ENCODE peak calls at places on chromosomes 13 and 19, in four cellular contexts. Z, I, V and B are unnamed samples.

GRCh38 chr13:44843403-44843802 is 145.9 kb downstream of the NUFIP1 start:
- DNase-seq in I (no peak), Z (no peak), V (no peak), B (peak)

GRCh38 chr13:86922936-86923335 is 748.2 kb upstream of the SLITRK5 start:
- DNase-seq in V (no peak), I (no peak), Z (no peak), B (peak)

GRCh38 chr13:110593430-110594130 is 21.8 kb upstream of the NAXD start:
- DNase-seq in Z (peak), V (no peak), I (no peak), B (peak)

GRCh38 chr13:92802776-92803175 is 423.8 kb upstream of the GPC6 start:
- DNase-seq in V (no peak), Z (no peak), I (no peak), B (no peak)

GRCh38 chr19:2289714-2290435 is 7.9 kb upstream of the PEAK3 start:
- DNase-seq in V (no peak), Z (no peak), I (no peak), B (no peak)

GRCh38 chr19:2428027-2428690 is 773 bp upstream of the TIMM13 start:
- DNase-seq in Z (peak), I (peak), V (no peak), B (peak)

GRCh38 chr13:74026753-74027152 is 107.5 kb downstream of the KLF12 start:
- DNase-seq in V (no peak), I (peak), Z (peak), B (peak)

GRCh38 chr13:20658451-20658850 is 45.0 kb upstream of the IL17D start:
- DNase-seq in Z (no peak), V (no peak), I (no peak), B (no peak)

GRCh38 chr13:20579193-20579592 is 12.2 kb downstream of the IFT88 start:
- DNase-seq in I (no peak), V (no peak), Z (no peak), B (no peak)

GRCh38 chr13:97058896-97059295 is 64.6 kb upstream of the OXGR1 start:
- DNase-seq in V (no peak), I (no peak), Z (no peak), B (no peak)

GRCh38 chr13:110559429-110559943 is 2.0 kb downstream of the RAB20 start:
- DNase-seq in V (no peak), I (no peak), Z (no peak), B (peak)

GRCh38 chr19:4357921-4358326 is 14.6 kb downstream of the MPND start:
- DNase-seq in Z (no peak), I (no peak), V (no peak), B (no peak)

GRCh38 chr19:45331411-45331810 is 8.7 kb upstream of the CKM start:
- DNase-seq in I (peak), Z (no peak), V (no peak), B (no peak)

GRCh38 chr13:31970237-31970930 is 61.2 kb upstream of the FRY start:
- DNase-seq in V (no peak), Z (no peak), I (no peak), B (peak)

GRCh38 chr13:53200075-53200474 is 171.5 kb downstream of the OLFM4 start:
- DNase-seq in V (no peak), Z (no peak), I (no peak), B (no peak)

GRCh38 chr19:329876-330275 is 14.7 kb downstream of the MIER2 start:
- DNase-seq in I (peak), Z (no peak), V (no peak), B (no peak)

GRCh38 chr19:58330458-58330857 is 3.7 kb downstream of the ZSCAN22 start:
- DNase-seq in Z (peak), V (no peak), I (no peak), B (peak)

GRCh38 chr19:14158276-14159023 is 22.1 kb upstream of the ASF1B start:
- DNase-seq in I (no peak), Z (no peak), V (no peak), B (no peak)

GRCh38 chr19:1624458-1624857 is 19.2 kb upstream of the UQCR11 start:
- DNase-seq in V (peak), Z (peak), I (peak), B (peak)

GRCh38 chr19:610801-611505 is 21.3 kb downstream of the HCN2 start:
- DNase-seq in V (no peak), I (no peak), Z (no peak), B (peak)

GRCh38 chr13:80177327-80177726 is 163.6 kb downstream of the SPRY2 start:
- DNase-seq in V (no peak), Z (peak), I (peak), B (no peak)

GRCh38 chr13:34747507-34747906 is 194.6 kb upstream of the NBEA start:
- DNase-seq in Z (no peak), V (no peak), I (no peak), B (no peak)
- H2BK120ac ChIP-seq in Z (peak), V (no peak), I (no peak), B (no peak)

DNA sequence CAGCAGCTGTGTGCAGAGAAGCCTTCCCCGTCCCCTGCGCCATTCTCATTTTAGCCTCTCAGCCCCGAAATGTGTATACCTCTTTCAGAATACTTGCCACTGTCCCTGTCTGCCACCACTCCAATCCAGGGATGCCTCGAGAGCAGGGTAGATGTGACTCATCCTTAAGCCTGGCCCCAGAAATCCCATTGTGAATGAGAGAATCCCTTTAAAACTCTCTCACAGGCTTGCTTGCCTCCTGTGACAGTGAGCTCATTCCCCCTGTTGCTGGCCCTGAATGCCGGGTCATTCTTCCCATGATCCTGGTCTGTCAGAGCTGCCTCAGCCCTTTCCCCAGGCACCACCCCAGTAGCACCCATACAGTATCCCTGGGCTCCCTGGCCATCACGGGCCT is 9.6 kb downstream of the AP2A1 start:
- DNase-seq in V (no peak), Z (no peak), I (no peak), B (no peak)
- H2BK120ac ChIP-seq in V (no peak), Z (no peak), I (no peak), B (no peak)

GRCh38 chr19:49147923-49148682 is 7.1 kb downstream of the HRC start:
- DNase-seq in V (no peak), Z (no peak), I (no peak), B (no peak)
- H2BK120ac ChIP-seq in V (no peak), Z (no peak), I (no peak), B (no peak)

GRCh38 chr13:24529478-24529877 is 16.9 kb upstream of the PARP4 start:
- DNase-seq in V (no peak), Z (no peak), I (no peak), B (no peak)
- H2BK120ac ChIP-seq in V (no peak), Z (no peak), I (no peak), B (no peak)

DNA sequence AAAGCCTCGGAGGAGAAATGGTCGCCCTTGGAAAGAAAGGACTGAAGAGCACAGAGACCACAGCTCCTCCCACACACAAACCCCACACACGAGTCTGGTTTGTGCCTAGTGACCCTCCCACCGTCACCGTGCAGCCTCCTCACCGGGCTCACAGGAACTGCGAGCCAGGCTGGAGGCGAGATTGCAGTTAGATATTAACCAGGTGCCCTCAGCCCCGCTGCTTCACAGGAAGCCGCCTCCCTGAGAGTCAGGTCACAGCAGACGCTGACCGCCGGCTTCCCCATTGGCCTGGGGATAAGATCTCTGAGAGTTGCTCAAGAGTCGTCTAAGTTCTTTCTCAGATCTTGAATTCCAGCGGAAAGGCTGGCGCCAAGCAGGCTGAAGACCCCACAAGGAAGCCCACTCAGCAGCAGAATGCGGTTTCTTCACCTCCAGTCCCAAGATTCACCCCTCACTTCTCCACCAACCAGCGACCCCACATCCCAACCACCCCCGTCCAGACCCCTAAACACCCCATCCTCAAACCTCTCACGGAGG is 844 bp downstream of the ZNF44 start:
- DNase-seq in V (peak), I (peak), Z (peak), B (peak)
- H2BK120ac ChIP-seq in V (no peak), I (no peak), Z (no peak), B (no peak)